ENCODE peak calls at places on chromosomes 7 and 10, in six cellular contexts. K is AG09319, S is MCF 10A, D is endothelial cell, M is HFFc6, E is omental fat pad. V is an unnamed sample.
A peak's percentile ranks its signal among the peaks of the same experiment; 100 is the strongest.

GRCh38 chr7:122307228-122307619 is 2.7 kb upstream of the FEZF1 start:
- DNase-seq in S (no peak), D (peak; percentile 31), K (no peak), M (no peak), E (no peak), V (no peak)

GRCh38 chr10:102113956-102114857 is 6.0 kb downstream of the LDB1 start:
- DNase-seq in K (no peak), S (no peak), D (peak; percentile 25), E (no peak), M (no peak), V (no peak)

GRCh38 chr10:21171197-21171935 is 274.3 kb upstream of the NEBL start:
- DNase-seq in S (no peak), K (no peak), E (no peak), M (no peak), D (no peak), V (no peak)

GRCh38 chr10:33661580-33662269 is 327.3 kb upstream of the NRP1 start:
- DNase-seq in M (peak; percentile 78), D (peak; percentile 33), E (peak; percentile 24), S (peak; percentile 86), K (peak; percentile 97), V (no peak)

GRCh38 chr10:43202224-43202656 is 64.0 kb downstream of the CSGALNACT2 start:
- DNase-seq in M (no peak), K (no peak), D (peak; percentile 50), E (peak; percentile 20), S (no peak), V (peak; percentile 14)

GRCh38 chr7:47153076-47153475 is 428.8 kb downstream of the TNS3 start:
- DNase-seq in S (peak; percentile 83), M (peak; percentile 93), D (no peak), E (no peak), K (peak; percentile 80), V (no peak)

GRCh38 chr7:13945670-13946069 is 43.8 kb downstream of the ETV1 start:
- DNase-seq in E (no peak), S (no peak), M (no peak), D (no peak), K (no peak), V (no peak)

GRCh38 chr10:91635401-91636400 is 2.8 kb upstream of the PPP1R3C start:
- DNase-seq in S (peak; percentile 86), K (no peak), M (peak; percentile 79), E (peak; percentile 29), D (peak; percentile 70), V (peak; percentile 23)

GRCh38 chr10:98224509-98224908 is 43.5 kb downstream of the LOXL4 start:
- DNase-seq in E (no peak), K (no peak), S (no peak), D (no peak), M (peak; percentile 25), V (no peak)

GRCh38 chr10:27065084-27065483 is 35.2 kb downstream of the ANKRD26 start:
- DNase-seq in K (no peak), M (no peak), S (no peak), D (no peak), E (no peak), V (no peak)

GRCh38 chr10:33893502-33893901 is 559.0 kb upstream of the NRP1 start:
- DNase-seq in K (no peak), S (no peak), M (no peak), D (no peak), E (no peak), V (no peak)

GRCh38 chr7:25636871-25637283 is 408.6 kb upstream of the NPVF start:
- DNase-seq in M (no peak), D (no peak), E (no peak), K (no peak), S (no peak), V (no peak)

GRCh38 chr10:106399112-106399511 is 765.4 kb downstream of the SORCS1 start:
- DNase-seq in S (no peak), E (no peak), D (no peak), K (no peak), M (no peak), V (no peak)

GRCh38 chr7:139087212-139087611 is 22.3 kb downstream of the ZC3HAV1 start:
- DNase-seq in K (no peak), D (no peak), M (no peak), S (no peak), E (no peak), V (no peak)

GRCh38 chr10:69802424-69803161 is 887 bp downstream of the COL13A1 start:
- DNase-seq in M (peak; percentile 48), E (no peak), S (peak; percentile 42), K (no peak), D (peak; percentile 59), V (no peak)

GRCh38 chr7:130881091-130881798 is 147.2 kb upstream of the KLF14 start:
- DNase-seq in S (no peak), M (no peak), D (no peak), E (no peak), K (no peak), V (no peak)

GRCh38 chr7:16970732-16971495 is 89.1 kb upstream of the AGR3 start:
- DNase-seq in E (no peak), S (no peak), M (no peak), D (no peak), K (no peak), V (no peak)

GRCh38 chr7:100971111-100972001 is 2.0 kb downstream of the MUC12 start:
- DNase-seq in K (no peak), M (no peak), D (no peak), E (no peak), S (no peak), V (no peak)

GRCh38 chr10:29130190-29130673 is 158.6 kb upstream of the LYZL1 start:
- DNase-seq in M (peak; percentile 8), E (no peak), D (no peak), S (peak; percentile 59), K (no peak), V (no peak)

GRCh38 chr10:107740962-107741690 is 576.6 kb upstream of the SORCS1 start:
- DNase-seq in K (no peak), D (no peak), M (no peak), E (no peak), S (peak; percentile 35), V (no peak)

GRCh38 chr7:136030867-136031318 is 53.7 kb upstream of the MTPN start:
- DNase-seq in K (no peak), M (no peak), E (no peak), S (peak; percentile 10), D (no peak), V (no peak)

GRCh38 chr10:48511855-48512191 is 93.0 kb downstream of the ARHGAP22 start:
- DNase-seq in M (no peak), S (no peak), E (no peak), K (no peak), D (no peak), V (no peak)

DNA sequence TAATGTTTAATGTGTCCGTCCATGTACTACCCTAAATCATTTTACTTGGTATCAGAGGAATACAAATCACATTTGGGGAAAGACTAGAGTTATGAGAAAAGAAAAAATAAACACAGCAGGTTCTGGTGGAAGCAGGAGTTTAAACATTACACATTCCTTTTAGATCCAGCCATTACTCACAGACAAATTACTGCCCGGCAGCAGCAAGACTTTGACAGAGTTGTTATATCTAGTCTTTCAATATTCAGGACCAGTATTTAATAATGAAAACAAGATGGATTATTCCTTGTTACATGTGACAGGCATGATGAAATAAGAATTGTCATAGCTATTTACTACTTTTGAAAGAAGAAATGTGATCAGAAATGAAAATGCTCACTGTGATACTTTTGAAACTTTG is 131.8 kb upstream of the GNAI1 start:
- DNase-seq in E (no peak), K (no peak), D (no peak), M (no peak), S (no peak), V (no peak)
- TF ChIP-seq CTCF in E (no peak), K (no peak), D (no peak), M (no peak), S (no peak), V (no peak)

DNA sequence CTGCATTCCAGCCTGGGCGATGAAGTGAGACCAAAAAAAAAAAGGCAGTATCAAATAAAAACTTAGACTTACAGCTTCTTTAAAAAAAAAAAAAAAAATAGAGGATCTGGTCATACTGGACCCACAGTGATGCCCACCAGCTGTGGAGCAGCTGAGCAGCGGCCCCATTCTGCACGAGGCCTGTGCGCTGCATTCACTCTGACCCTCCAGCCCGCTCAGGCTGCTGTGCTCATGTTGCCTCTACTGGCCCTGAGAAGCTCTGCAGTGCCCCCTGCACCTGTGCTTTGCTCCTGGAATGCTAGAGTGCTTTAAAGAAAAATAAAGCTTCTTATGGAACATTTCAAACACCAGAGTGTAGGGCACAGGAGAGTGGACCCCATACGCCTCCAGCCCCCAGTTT is 33.2 kb downstream of the TMEM120A start:
- DNase-seq in D (no peak), S (no peak), K (no peak), M (no peak), E (no peak), V (no peak)
- TF ChIP-seq CTCF in D (no peak), S (no peak), K (no peak), M (no peak), E (no peak), V (no peak)

DNA sequence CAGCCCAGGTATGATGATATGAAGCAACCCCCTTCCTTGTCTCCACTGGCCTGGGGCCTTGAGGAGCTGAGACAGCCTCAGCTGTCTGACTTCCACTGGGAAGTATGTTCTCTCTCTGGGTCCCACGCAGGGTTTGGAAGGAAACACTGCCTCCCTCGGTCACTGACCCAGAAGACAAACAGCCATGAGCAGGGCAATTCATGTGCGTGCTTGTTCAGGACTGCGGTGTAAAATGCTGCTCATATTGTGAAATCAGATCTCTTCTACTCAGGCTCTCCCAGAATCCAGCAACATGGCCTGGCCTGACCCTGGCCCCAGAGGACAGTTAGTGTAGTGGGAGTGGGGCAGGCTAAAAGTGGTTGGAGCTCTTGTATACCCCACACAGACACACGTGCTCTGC is 2.8 kb downstream of the CLCN1 start:
- DNase-seq in S (peak; percentile 82), E (no peak), D (no peak), M (no peak), K (peak; percentile 67), V (no peak)
- TF ChIP-seq CTCF in S (no peak), E (no peak), D (no peak), M (no peak), K (peak; percentile 12), V (no peak)

GRCh38 chr7:93146465-93147127 is 1.6 kb downstream of the SAMD9L start:
- DNase-seq in S (no peak), M (no peak), E (no peak), D (no peak), K (no peak), V (no peak)

GRCh38 chr7:93147358-93147757 is 827 bp downstream of the SAMD9L start:
- DNase-seq in S (peak; percentile 38), M (no peak), D (no peak), K (peak; percentile 14), E (no peak), V (no peak)

GRCh38 chr7:93148135-93148534 is at the start of gene SAMD9L:
- DNase-seq in S (peak; percentile 9), K (no peak), M (no peak), D (no peak), E (no peak), V (no peak)

GRCh38 chr7:93148727-93149126 is 542 bp upstream of the SAMD9L start:
- DNase-seq in M (no peak), K (no peak), E (no peak), D (no peak), S (no peak), V (no peak)

GRCh38 chr7:93150200-93150835 is 2.1 kb upstream of the SAMD9L start:
- DNase-seq in S (peak; percentile 3), D (no peak), K (no peak), M (peak; percentile 81), E (no peak), V (no peak)
- TF ChIP-seq CTCF in S (no peak), D (no peak), K (no peak), M (peak; percentile 42), E (no peak), V (no peak)

V was measured in D721Med.